ENCODE peak calls at places on chromosomes 12 and 14, in five cellular contexts. E, B, V, N and K are unnamed samples.
A peak's percentile ranks its signal among the peaks of the same experiment; 100 is the strongest.

GRCh38 chr12:76272292-76272691 is 75.9 kb downstream of the BBS10 start:
- DNase-seq in E (no peak), B (no peak), V (peak; percentile 5), N (peak; percentile 29), K (no peak)

GRCh38 chr14:58912799-58913432 is 275.2 kb downstream of the DACT1 start:
- DNase-seq in E (no peak), B (no peak), V (no peak), N (no peak), K (no peak)

GRCh38 chr12:32265461-32265860 is 133.9 kb upstream of the FGD4 start:
- DNase-seq in E (no peak), B (no peak), V (no peak), N (no peak), K (no peak)

GRCh38 chr14:77306406-77307098 is 14.1 kb downstream of the POMT2 start:
- DNase-seq in E (no peak), B (no peak), V (peak; percentile 53), N (peak; percentile 53), K (no peak)

GRCh38 chr12:9047105-9047504 is 57.8 kb downstream of the KLRG1 start:
- DNase-seq in E (no peak), B (no peak), V (no peak), N (no peak), K (no peak)

GRCh38 chr12:27696864-27697564 is 767 bp downstream of the REP15 start:
- DNase-seq in E (no peak), B (no peak), V (no peak), N (no peak), K (no peak)

GRCh38 chr14:55581011-55581806 is 1.2 kb downstream of the KTN1 start:
- DNase-seq in E (peak; percentile 45), B (no peak), V (no peak), N (peak; percentile 53), K (peak; percentile 38)

GRCh38 chr14:97380539-97380941 is 583.4 kb downstream of the VRK1 start:
- DNase-seq in E (no peak), B (peak; percentile 3), V (no peak), N (no peak), K (no peak)

GRCh38 chr14:89947344-89947743 is 7.2 kb downstream of the EFCAB11 start:
- DNase-seq in E (no peak), B (no peak), V (no peak), N (no peak), K (no peak)

GRCh38 chr14:101449114-101449513 is 112.2 kb upstream of the DIO3 start:
- DNase-seq in E (peak; percentile 83), B (no peak), V (no peak), N (no peak), K (no peak)

GRCh38 chr12:110179291-110179690 is 55.1 kb downstream of the IFT81 start:
- DNase-seq in E (no peak), B (no peak), V (no peak), N (peak; percentile 54), K (peak; percentile 27)

GRCh38 chr12:45276154-45276553 is 60.3 kb downstream of the ANO6 start:
- DNase-seq in E (no peak), B (no peak), V (no peak), N (no peak), K (no peak)

GRCh38 chr12:42180990-42181611 is 36.4 kb upstream of the GXYLT1 start:
- DNase-seq in E (peak; percentile 25), B (no peak), V (no peak), N (peak; percentile 1), K (peak; percentile 56)

GRCh38 chr14:74735113-74735512 is 22.2 kb downstream of the FCF1 start:
- DNase-seq in E (no peak), B (no peak), V (no peak), N (no peak), K (no peak)

GRCh38 chr14:89519000-89519399 is 102.0 kb upstream of the FOXN3 start:
- DNase-seq in E (no peak), B (no peak), V (no peak), N (no peak), K (no peak)

GRCh38 chr12:32920506-32921085 is 24.0 kb upstream of the PKP2 start:
- DNase-seq in E (no peak), B (no peak), V (no peak), N (no peak), K (peak; percentile 28)

GRCh38 chr12:110863161-110863560 is 16.4 kb downstream of the CCDC63 start:
- DNase-seq in E (no peak), B (no peak), V (no peak), N (no peak), K (no peak)

GRCh38 chr14:93173943-93174395 is 10.7 kb downstream of the MOAP1 start:
- DNase-seq in E (no peak), B (no peak), V (no peak), N (no peak), K (no peak)

GRCh38 chr12:63045020-63045860 is 105.8 kb downstream of the AVPR1A start:
- DNase-seq in E (no peak), B (peak; percentile 9), V (no peak), N (peak; percentile 59), K (peak; percentile 65)

GRCh38 chr14:77584809-77585208 is 31.6 kb downstream of the SPTLC2 start:
- DNase-seq in E (no peak), B (no peak), V (no peak), N (no peak), K (no peak)

GRCh38 chr12:61385771-61386170 is 874.4 kb upstream of the USP15 start:
- DNase-seq in E (no peak), B (no peak), V (no peak), N (no peak), K (no peak)

GRCh38 chr14:96072746-96073145 is 33.6 kb downstream of the C14orf132 start:
- DNase-seq in E (no peak), B (no peak), V (no peak), N (no peak), K (no peak)

GRCh38 chr14:39781466-39781865 is 349.2 kb upstream of the FBXO33 start:
- DNase-seq in E (no peak), B (no peak), V (no peak), N (no peak), K (no peak)

GRCh38 chr12:66103011-66103913 is 27.3 kb downstream of the LLPH start:
- DNase-seq in E (no peak), B (no peak), V (no peak), N (no peak), K (no peak)

GRCh38 chr12:3042394-3042793 is 34.8 kb upstream of the TSPAN9 start:
- DNase-seq in E (no peak), B (no peak), V (no peak), N (no peak), K (no peak)

GRCh38 chr12:123032736-123033391 is 52.4 kb downstream of the ARL6IP4 start:
- DNase-seq in E (no peak), B (no peak), V (no peak), N (no peak), K (no peak)